ENCODE peak calls at places on chromosomes 12 and 14, in nine cellular contexts. U, V, S, F, G, K, Y, Z and L are unnamed samples.

GRCh38 chr12:102740157-102741032 is 176.6 kb downstream of the PAH start:
- DNase-seq in S (peak), V (peak), K (peak), F (peak), G (no peak), Z (no peak), Y (no peak), U (peak), L (no peak)

GRCh38 chr14:70886421-70887206 is 20.6 kb upstream of the PCNX1 start:
- DNase-seq in G (no peak), S (no peak), Y (peak), K (no peak), V (no peak), Z (no peak), F (no peak), U (no peak), L (no peak)

GRCh38 chr12:101343893-101344292 is 63.7 kb downstream of the ARL1 start:
- DNase-seq in Z (no peak), F (no peak), S (no peak), V (no peak), Y (no peak), K (no peak), U (no peak), G (no peak), L (no peak)

GRCh38 chr14:92135269-92135668 is 13.5 kb downstream of the CPSF2 start:
- DNase-seq in F (peak), K (peak), Z (no peak), S (peak), U (peak), G (no peak), Y (no peak), V (peak), L (no peak)

GRCh38 chr12:68985174-68985573 is 52.2 kb upstream of the CPM start:
- DNase-seq in F (no peak), V (no peak), S (no peak), U (no peak), Z (no peak), Y (no peak), K (no peak), G (no peak), L (no peak)

GRCh38 chr12:113092478-113093408 is 36.2 kb downstream of the DTX1 start:
- DNase-seq in V (no peak), K (no peak), S (no peak), U (no peak), F (no peak), Y (no peak), Z (no peak), G (no peak), L (no peak)

GRCh38 chr12:132886529-132887477 is 602 bp downstream of the CHFR start:
- DNase-seq in Y (peak), U (peak), F (peak), G (no peak), S (peak), V (peak), K (no peak), Z (peak), L (peak)

GRCh38 chr14:33404054-33404453 is 465.4 kb downstream of the NPAS3 start:
- DNase-seq in G (no peak), U (no peak), S (peak), Z (no peak), K (peak), V (no peak), Y (no peak), F (peak), L (no peak)

GRCh38 chr12:26198742-26199141 is 3.4 kb downstream of the SSPN start:
- DNase-seq in F (peak), Y (no peak), G (no peak), V (no peak), S (peak), K (peak), Z (no peak), U (no peak), L (no peak)

GRCh38 chr14:100747736-100748135 is 21.0 kb downstream of the DLK1 start:
- DNase-seq in F (no peak), G (no peak), Y (no peak), Z (no peak), S (no peak), U (no peak), V (no peak), K (no peak), L (no peak)

GRCh38 chr14:70339039-70339438 is 20.4 kb downstream of the COX16 start:
- DNase-seq in Y (no peak), V (no peak), S (no peak), U (no peak), F (no peak), K (no peak), G (no peak), Z (no peak), L (no peak)

GRCh38 chr12:19779393-19780056 is 340.2 kb downstream of the AEBP2 start:
- DNase-seq in S (no peak), Y (no peak), Z (no peak), U (no peak), V (no peak), K (no peak), G (no peak), F (no peak), L (peak)

GRCh38 chr12:106049105-106049504 is 89.6 kb downstream of the NUAK1 start:
- DNase-seq in Y (no peak), F (no peak), Z (no peak), G (no peak), K (no peak), S (no peak), V (no peak), U (no peak), L (no peak)

GRCh38 chr12:10607885-10608458 is 5.4 kb downstream of the MAGOHB start:
- DNase-seq in Z (no peak), V (no peak), K (no peak), F (peak), U (no peak), Y (no peak), G (no peak), S (peak), L (no peak)

GRCh38 chr14:74501135-74501614 is 7.6 kb downstream of the ISCA2 start:
- DNase-seq in K (peak), V (peak), Y (no peak), S (peak), Z (peak), F (peak), G (peak), U (peak), L (peak)

GRCh38 chr14:99561827-99562226 is 42.2 kb downstream of the CCDC85C start:
- DNase-seq in K (no peak), Z (no peak), F (no peak), S (no peak), U (no peak), V (peak), Y (no peak), G (no peak), L (no peak)

GRCh38 chr12:7197846-7198245 is 8.4 kb downstream of the PEX5 start:
- DNase-seq in Y (no peak), G (no peak), K (no peak), S (no peak), U (peak), Z (no peak), F (no peak), V (no peak), L (no peak)

GRCh38 chr14:104224516-104225281 is 86.3 kb downstream of the KIF26A start:
- DNase-seq in G (no peak), S (no peak), U (no peak), Z (no peak), V (peak), Y (peak), F (no peak), K (no peak), L (no peak)

GRCh38 chr14:81221579-81222102 is 882 bp upstream of the GTF2A1 start:
- DNase-seq in K (no peak), Z (peak), F (peak), Y (no peak), G (no peak), S (no peak), U (no peak), V (no peak), L (no peak)

GRCh38 chr12:132286912-132287311 is 42.5 kb downstream of the GALNT9 start:
- DNase-seq in F (peak), U (peak), V (no peak), Z (no peak), K (no peak), G (no peak), Y (no peak), S (peak), L (peak)